ENCODE peak calls at places on chromosomes 12 and 14, in seven cellular contexts. A, Q, U, W, B, S and T are unnamed samples.

GRCh38 chr14:95516554-95517209 is at the start of gene SYNE3:
- DNase-seq in A (no peak), Q (peak; percentile 80), U (peak; percentile 43), W (no peak), B (peak; percentile 52), S (peak; percentile 42), T (peak; percentile 81)

GRCh38 chr14:73374218-73374617 is 84.1 kb downstream of the NUMB start:
- DNase-seq in A (no peak), Q (no peak), U (no peak), W (no peak), B (no peak), S (no peak), T (no peak)

GRCh38 chr12:27549231-27549800 is 25.3 kb downstream of the PPFIBP1 start:
- DNase-seq in A (no peak), Q (no peak), U (no peak), W (no peak), B (peak; percentile 82), S (no peak), T (no peak)

GRCh38 chr12:6062427-6063378 is 61.8 kb downstream of the VWF start:
- DNase-seq in A (peak; percentile 33), Q (peak; percentile 78), U (no peak), W (peak; percentile 72), B (peak; percentile 58), S (peak; percentile 71), T (peak; percentile 81)

GRCh38 chr12:101047652-101048051 is 162.4 kb downstream of the SLC5A8 start:
- DNase-seq in A (no peak), Q (no peak), U (no peak), W (no peak), B (no peak), S (no peak), T (no peak)

GRCh38 chr14:61749264-61749663 is 13.0 kb upstream of the SNAPC1 start:
- DNase-seq in A (no peak), Q (no peak), U (no peak), W (no peak), B (peak; percentile 49), S (no peak), T (no peak)

GRCh38 chr12:51818567-51819300 is 29.8 kb downstream of the FIGNL2 start:
- DNase-seq in A (no peak), Q (no peak), U (no peak), W (no peak), B (peak; percentile 84), S (no peak), T (peak; percentile 83)

GRCh38 chr14:75168586-75169335 is 7.7 kb downstream of the TMED10 start:
- DNase-seq in A (no peak), Q (no peak), U (no peak), W (no peak), B (no peak), S (no peak), T (no peak)

GRCh38 chr14:55297611-55298323 is 26.5 kb downstream of the FBXO34 start:
- DNase-seq in A (no peak), Q (peak; percentile 60), U (no peak), W (no peak), B (no peak), S (peak; percentile 28), T (no peak)

GRCh38 chr14:102565331-102565887 is 27.0 kb upstream of the RCOR1 start:
- DNase-seq in A (no peak), Q (no peak), U (no peak), W (no peak), B (no peak), S (no peak), T (no peak)